ENCODE peak calls at places on chromosomes 13 and 19, in six cellular contexts. I, J, B, H, G and D are unnamed samples.

GRCh38 chr13:111339366-111340143 is 19.1 kb downstream of the TEX29 start:
- DNase-seq in I (no peak), J (no peak), B (no peak), H (no peak), G (no peak), D (no peak)

GRCh38 chr13:20702530-20702929 is 969 bp upstream of the IL17D start:
- DNase-seq in I (no peak), J (no peak), B (no peak), H (peak), G (no peak), D (no peak)

GRCh38 chr13:45392811-45393210 is 25.4 kb downstream of the SLC25A30 start:
- DNase-seq in I (no peak), J (no peak), B (no peak), H (no peak), G (no peak), D (no peak)

GRCh38 chr19:11420429-11420893 is 1.3 kb upstream of the RGL3 start:
- DNase-seq in I (no peak), J (no peak), B (no peak), H (no peak), G (peak), D (no peak)

GRCh38 chr13:26585136-26585535 is 27.7 kb downstream of the WASF3 start:
- DNase-seq in I (no peak), J (no peak), B (no peak), H (peak), G (no peak), D (no peak)

GRCh38 chr19:33175886-33176669 is 18.1 kb upstream of the LRP3 start:
- DNase-seq in I (peak), J (no peak), B (no peak), H (peak), G (peak), D (no peak)

GRCh38 chr19:18793144-18794028 is 2.3 kb upstream of the COMP start:
- DNase-seq in I (no peak), J (no peak), B (no peak), H (no peak), G (no peak), D (no peak)

GRCh38 chr13:27266937-27267336 is 3.7 kb upstream of the RASL11A start:
- DNase-seq in I (no peak), J (no peak), B (no peak), H (peak), G (no peak), D (no peak)

GRCh38 chr13:44818428-44818827 is 170.8 kb downstream of the NUFIP1 start:
- DNase-seq in I (peak), J (no peak), B (no peak), H (peak), G (peak), D (no peak)

GRCh38 chr13:112893570-112894422 is 75.2 kb upstream of the MCF2L start:
- DNase-seq in I (no peak), J (peak), B (no peak), H (peak), G (peak), D (no peak)
- H3K4me3 ChIP-seq in I (no peak), J (peak), B (peak), H (no peak), G (peak), D (peak)

GRCh38 chr19:15444505-15445226 is 5.1 kb downstream of the WIZ start:
- DNase-seq in I (no peak), J (no peak), B (no peak), H (no peak), G (no peak), D (no peak)
- H3K4me3 ChIP-seq in I (no peak), J (no peak), B (no peak), H (no peak), G (no peak), D (no peak)

DNA sequence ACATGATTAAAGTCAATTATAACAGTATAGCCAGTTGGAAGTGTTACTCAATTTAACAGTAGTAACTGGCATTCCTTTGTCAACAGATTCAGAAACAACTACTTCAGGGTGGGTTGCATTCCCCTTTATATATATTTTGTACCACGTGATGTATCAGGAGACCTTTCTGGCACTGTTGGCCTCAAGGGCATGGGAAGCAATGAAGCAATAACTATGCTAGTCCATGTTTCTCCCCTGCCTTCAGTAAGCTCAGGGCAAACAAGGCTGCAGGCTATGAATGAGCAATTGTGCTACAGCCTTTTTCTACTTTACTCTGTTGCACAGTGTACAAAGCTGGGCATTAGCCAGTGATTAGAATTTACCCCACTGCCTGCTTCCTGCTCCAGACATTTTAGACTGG is 348.7 kb downstream of the GPC5 start:
- DNase-seq in I (no peak), J (no peak), B (no peak), H (no peak), G (no peak), D (peak)
- H3K4me3 ChIP-seq in I (no peak), J (no peak), B (no peak), H (no peak), G (no peak), D (no peak)

DNA sequence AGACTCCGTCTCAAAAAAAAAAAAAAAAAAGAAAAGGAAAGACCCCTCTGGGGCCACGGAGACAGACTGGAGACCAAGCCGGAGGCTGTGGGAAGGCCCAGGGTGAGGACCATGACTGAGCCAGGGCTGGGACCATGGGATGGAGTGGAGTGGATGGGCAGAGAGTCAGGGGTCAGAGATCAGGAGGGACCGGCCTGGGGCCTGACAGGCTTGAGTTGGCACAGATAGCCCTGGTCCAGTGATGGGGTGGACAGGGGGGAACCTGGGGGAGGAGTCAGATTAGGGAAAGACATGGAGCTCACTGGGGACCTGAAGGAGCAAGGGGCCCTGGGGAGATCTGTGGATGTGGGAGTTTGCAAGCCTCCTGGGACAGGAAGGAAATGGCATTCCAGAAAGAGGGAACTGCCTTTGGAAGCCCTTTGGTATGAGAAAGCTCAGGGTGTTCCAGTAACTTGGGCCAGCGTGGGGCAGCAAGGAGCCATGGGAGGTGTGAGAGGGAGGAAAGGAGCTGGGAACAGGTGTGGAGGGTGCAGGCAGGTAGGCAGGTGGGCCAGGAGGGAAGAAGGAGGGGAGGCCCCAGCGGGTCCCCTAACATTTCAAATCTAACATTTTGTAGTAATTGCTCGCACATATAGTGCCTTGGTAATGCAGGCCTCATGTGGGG is 6.3 kb upstream of the RPL13A start:
- DNase-seq in I (no peak), J (no peak), B (no peak), H (no peak), G (no peak), D (no peak)
- H3K4me3 ChIP-seq in I (no peak), J (no peak), B (no peak), H (no peak), G (no peak), D (no peak)

DNA sequence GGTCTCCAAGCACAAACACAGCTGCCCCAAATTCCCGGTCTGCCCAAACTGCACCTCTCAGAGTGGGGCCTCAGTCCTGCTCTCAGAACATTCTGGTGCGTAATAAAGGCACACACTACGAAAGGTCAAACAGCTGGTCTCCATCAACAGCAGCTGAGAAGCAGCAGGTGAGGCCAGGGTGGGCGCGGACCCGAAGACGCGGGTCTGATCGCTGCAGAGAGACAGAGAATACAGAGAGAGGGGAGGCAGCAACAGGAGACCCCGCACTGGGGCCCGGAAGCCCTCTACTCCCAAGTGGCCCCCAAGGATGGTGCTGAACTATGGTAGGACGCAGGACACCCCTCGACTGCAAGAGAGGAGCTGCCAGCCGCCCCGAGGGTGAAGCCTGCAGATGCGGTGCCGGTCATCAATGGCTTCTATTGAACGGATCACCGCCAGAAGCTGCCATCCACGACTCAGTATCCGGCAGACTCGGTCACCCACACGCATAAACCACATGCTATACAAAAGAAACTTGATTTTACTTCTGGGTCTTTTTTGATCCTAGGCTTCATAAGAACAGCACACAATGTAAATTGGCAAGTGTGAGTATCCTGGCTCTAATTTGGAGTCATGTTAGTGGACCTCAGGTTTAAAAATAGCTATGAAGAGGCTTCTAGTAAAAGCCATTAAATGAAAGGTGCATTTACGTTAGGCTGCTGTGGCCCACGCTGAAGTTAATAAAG is 33.4 kb downstream of the STK24 start:
- DNase-seq in I (no peak), J (no peak), B (no peak), H (no peak), G (no peak), D (no peak)
- H3K4me3 ChIP-seq in I (no peak), J (peak), B (no peak), H (no peak), G (no peak), D (no peak)